ENCODE peak calls at places on chromosome 22, in four cellular contexts. V, F, T and D are unnamed samples.
A peak's percentile ranks its signal among the peaks of the same experiment; 100 is the strongest.

GRCh38 chr22:47174671-47175111 is 412.2 kb downstream of the TBC1D22A start:
- DNase-seq in V (peak; percentile 20), T (no peak), F (no peak), D (no peak)

GRCh38 chr22:46193898-46194310 is 43.6 kb downstream of the PPARA start:
- DNase-seq in F (no peak), V (no peak), T (no peak), D (no peak)

GRCh38 chr22:29309332-29310064 is 3.0 kb downstream of the GAS2L1 start:
- DNase-seq in V (peak; percentile 52), T (no peak), F (no peak), D (no peak)

GRCh38 chr22:30457964-30458363 is 13.9 kb downstream of the SEC14L3 start:
- DNase-seq in V (no peak), T (no peak), F (peak; percentile 53), D (no peak)

GRCh38 chr22:33328789-33329296 is 270.7 kb upstream of the SYN3 start:
- DNase-seq in T (peak; percentile 37), V (no peak), F (no peak), D (no peak)

GRCh38 chr22:18031670-18032454 is 7.5 kb upstream of the MICAL3 start:
- DNase-seq in F (peak; percentile 59), V (no peak), T (peak; percentile 59), D (peak; percentile 82)

GRCh38 chr22:41779889-41780505 is 20.5 kb upstream of the CCDC134 start:
- DNase-seq in F (no peak), V (no peak), T (no peak), D (no peak)

GRCh38 chr22:25368271-25368670 is 148.8 kb downstream of the CRYBB2 start:
- DNase-seq in F (no peak), T (peak; percentile 28), V (no peak), D (peak; percentile 58)

GRCh38 chr22:18947905-18948304 is 11.8 kb upstream of the PRODH start:
- DNase-seq in T (no peak), V (peak; percentile 15), F (peak; percentile 13), D (no peak)

GRCh38 chr22:16789860-16790493 is 35.2 kb downstream of the XKR3 start:
- DNase-seq in V (no peak), T (no peak), F (no peak), D (no peak)

GRCh38 chr22:22945195-22945594 is 57.6 kb downstream of the IGLL5 start:
- DNase-seq in V (no peak), T (no peak), F (no peak), D (no peak)

GRCh38 chr22:32542332-32543019 is 67.9 kb downstream of the FBXO7 start:
- DNase-seq in V (no peak), T (no peak), F (no peak), D (no peak)

GRCh38 chr22:21707677-21708076 is 27.9 kb downstream of the YPEL1 start:
- DNase-seq in V (no peak), T (no peak), F (no peak), D (no peak)

GRCh38 chr22:40571887-40572286 is 64.6 kb downstream of the MRTFA start:
- DNase-seq in F (no peak), V (no peak), T (no peak), D (no peak)

GRCh38 chr22:47626428-47627390 is 864.3 kb downstream of the TBC1D22A start:
- DNase-seq in V (no peak), F (no peak), T (no peak), D (no peak)

GRCh38 chr22:41963453-41964105 is 5.7 kb upstream of the SEPTIN3 start:
- DNase-seq in F (peak; percentile 67), T (no peak), V (peak; percentile 72), D (no peak)

GRCh38 chr22:17057959-17058814 is 26.6 kb upstream of the IL17RA start:
- DNase-seq in V (peak; percentile 59), T (peak; percentile 85), F (peak; percentile 54), D (peak; percentile 59)

GRCh38 chr22:23161574-23161973 is 16.3 kb downstream of the RAB36 start:
- DNase-seq in V (no peak), T (no peak), F (no peak), D (no peak)

GRCh38 chr22:19517171-19517500 is 7.1 kb downstream of the CLDN5 start:
- DNase-seq in T (no peak), V (no peak), F (no peak), D (no peak)

GRCh38 chr22:38304526-38304925 is 12.7 kb downstream of the CSNK1E start:
- DNase-seq in F (no peak), V (no peak), T (no peak), D (no peak)

GRCh38 chr22:38308791-38309498 is 8.3 kb downstream of the CSNK1E start:
- DNase-seq in V (no peak), T (peak; percentile 5), F (no peak), D (no peak)

GRCh38 chr22:38303974-38304373 is 13.3 kb downstream of the CSNK1E start:
- DNase-seq in F (no peak), V (no peak), T (no peak), D (no peak)

GRCh38 chr22:38302906-38303305 is 14.3 kb downstream of the CSNK1E start:
- DNase-seq in T (no peak), F (no peak), V (no peak), D (no peak)

GRCh38 chr22:38305481-38306448 is 11.5 kb downstream of the CSNK1E start:
- DNase-seq in F (no peak), V (peak; percentile 29), T (peak; percentile 66), D (no peak)
- TF ChIP-seq CTCF in F (no peak), V (no peak), T (no peak), D (no peak)

GRCh38 chr22:44118645-44119315 is 61.9 kb upstream of the PARVG start:
- DNase-seq in T (no peak), V (no peak), F (no peak), D (no peak)
- TF ChIP-seq CTCF in T (no peak), V (no peak), F (no peak), D (no peak)

GRCh38 chr22:38074181-38075104 is 9.5 kb downstream of the SLC16A8 start:
- DNase-seq in T (no peak), V (no peak), F (peak; percentile 69), D (no peak)
- TF ChIP-seq CTCF in T (peak; percentile 23), V (no peak), F (peak; percentile 39), D (no peak)

GRCh38 chr22:27032121-27032761 is 374.9 kb downstream of the MIAT start:
- DNase-seq in V (no peak), F (peak; percentile 62), T (no peak), D (no peak)
- TF ChIP-seq CTCF in V (no peak), F (no peak), T (peak; percentile 3), D (no peak)

GRCh38 chr22:20530368-20531153 is 23.2 kb downstream of the MED15 start:
- DNase-seq in F (no peak), V (peak; percentile 66), T (peak; percentile 65), D (peak; percentile 86)
- TF ChIP-seq CTCF in F (no peak), V (no peak), T (no peak), D (no peak)

DNA sequence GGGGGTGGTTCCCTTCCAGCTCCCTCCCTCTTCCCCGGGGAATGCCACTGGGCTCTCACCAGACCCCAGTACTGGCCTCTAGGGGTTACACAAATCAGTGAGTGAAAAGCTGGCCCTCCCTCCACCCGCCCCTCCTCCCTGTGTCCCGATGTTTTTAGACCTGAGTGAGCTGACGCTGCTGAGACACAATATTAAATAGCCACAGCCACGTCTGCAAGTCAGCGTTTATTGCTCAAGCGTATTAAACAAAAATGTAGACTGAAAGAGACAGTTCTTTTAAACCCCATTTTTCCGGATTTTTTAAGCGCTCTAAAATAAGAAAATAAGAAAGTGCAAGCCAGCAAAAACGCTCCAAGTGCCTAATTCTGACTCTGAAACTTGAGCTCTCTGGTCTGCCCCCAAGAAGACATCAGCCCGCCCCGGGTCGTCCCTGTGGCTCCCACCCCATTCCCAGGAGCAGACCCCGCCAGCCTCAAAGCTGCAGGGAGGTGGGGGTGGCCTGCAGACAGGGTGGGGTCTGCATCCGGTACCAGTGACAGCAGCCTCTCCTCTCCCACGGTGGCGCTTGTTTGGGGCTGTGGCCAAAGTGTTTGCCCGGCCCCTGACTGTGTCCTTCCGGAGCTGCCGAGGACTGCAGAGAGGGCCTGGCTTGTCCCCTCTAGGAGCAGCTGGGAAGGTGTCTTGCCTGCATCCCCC is 1.2 kb upstream of the TTLL8 start:
- DNase-seq in V (no peak), T (peak; percentile 72), F (no peak), D (peak; percentile 15)
- TF ChIP-seq CTCF in V (no peak), T (peak; percentile 16), F (no peak), D (no peak)